ENCODE peak calls at places on chromosomes 6 and 20, in nine cellular contexts. V is GM12865; W is cardiac fibroblast; J is dorsolateral prefrontal cortex; Q is CD4-positive, alpha-beta memory T cell; R is right lobe of liver; G is foreskin fibroblast; M is breast epithelium; K is neural progenitor cell. F is an unnamed sample.

GRCh38 chr6:25219581-25220249 is 59.5 kb upstream of the CARMIL1 start:
- DNase-seq in Q (no peak), M (no peak), R (no peak), V (no peak), W (no peak), J (no peak), K (no peak), G (no peak), F (no peak)

GRCh38 chr6:149471801-149472200 is 13.0 kb downstream of the ZC3H12D start:
- DNase-seq in M (no peak), K (no peak), W (no peak), V (peak), R (no peak), G (no peak), Q (no peak), J (no peak), F (no peak)

GRCh38 chr6:119856136-119856535 is 506.6 kb upstream of the MAN1A1 start:
- DNase-seq in R (no peak), Q (peak), W (no peak), K (no peak), M (no peak), J (no peak), G (no peak), V (peak), F (no peak)

GRCh38 chr20:61420781-61421180 is 168.7 kb downstream of the CDH4 start:
- DNase-seq in J (no peak), G (no peak), M (no peak), Q (no peak), R (no peak), W (no peak), V (no peak), K (no peak), F (no peak)

GRCh38 chr20:53708129-53708968 is 114.7 kb upstream of the ZNF217 start:
- DNase-seq in K (peak), Q (peak), W (peak), G (peak), V (peak), R (no peak), M (no peak), J (no peak), F (peak)

GRCh38 chr6:81933648-81934047 is 181.2 kb upstream of the TENT5A start:
- DNase-seq in R (no peak), W (no peak), Q (no peak), K (no peak), M (no peak), J (no peak), G (no peak), V (no peak), F (no peak)

GRCh38 chr6:39203804-39204495 is 25.3 kb downstream of the KCNK5 start:
- DNase-seq in M (no peak), W (no peak), R (no peak), Q (no peak), V (no peak), G (no peak), J (no peak), K (no peak), F (no peak)

GRCh38 chr20:7841291-7841966 is 98.8 kb downstream of the HAO1 start:
- DNase-seq in Q (no peak), W (peak), G (peak), K (no peak), V (no peak), M (no peak), R (no peak), J (no peak), F (peak)

GRCh38 chr20:21520702-21521595 is 7.1 kb upstream of the NKX2-2 start:
- DNase-seq in W (peak), Q (no peak), M (no peak), V (no peak), G (no peak), K (peak), J (no peak), R (no peak), F (no peak)

GRCh38 chr20:45097485-45098095 is 3.3 kb downstream of the KCNS1 start:
- DNase-seq in J (no peak), K (no peak), W (peak), M (no peak), G (no peak), V (peak), R (no peak), Q (peak), F (no peak)

GRCh38 chr20:62901891-62902290 is 24.4 kb downstream of the DIDO1 start:
- DNase-seq in R (no peak), Q (no peak), K (no peak), G (no peak), M (no peak), J (no peak), W (no peak), V (no peak), F (no peak)

GRCh38 chr20:62899633-62900051 is 26.7 kb downstream of the DIDO1 start:
- DNase-seq in G (no peak), K (peak), R (no peak), J (no peak), Q (no peak), V (no peak), W (peak), M (no peak), F (no peak)

GRCh38 chr20:62898970-62899632 is 27.2 kb downstream of the DIDO1 start:
- DNase-seq in R (no peak), V (peak), M (no peak), G (no peak), Q (no peak), K (no peak), J (no peak), W (no peak), F (no peak)

GRCh38 chr20:62900692-62901584 is 25.4 kb downstream of the DIDO1 start:
- DNase-seq in K (peak), G (no peak), M (no peak), Q (peak), R (no peak), J (no peak), W (no peak), V (peak), F (peak)

GRCh38 chr20:62900052-62900691 is 26.1 kb downstream of the DIDO1 start:
- DNase-seq in Q (peak), G (peak), K (peak), R (peak), M (peak), V (peak), W (peak), J (peak), F (no peak)
- H3K4me3 ChIP-seq in Q (no peak), G (no peak), K (peak), R (no peak), M (no peak), V (no peak), W (no peak), J (no peak), F (no peak)

GRCh38 chr6:20210158-20210557 is 2.1 kb downstream of the MBOAT1 start:
- DNase-seq in J (no peak), W (no peak), R (no peak), G (no peak), V (no peak), M (no peak), K (no peak), Q (no peak), F (no peak)
- H3K4me3 ChIP-seq in J (no peak), W (no peak), R (no peak), G (no peak), V (no peak), M (peak), K (no peak), Q (no peak), F (no peak)

DNA sequence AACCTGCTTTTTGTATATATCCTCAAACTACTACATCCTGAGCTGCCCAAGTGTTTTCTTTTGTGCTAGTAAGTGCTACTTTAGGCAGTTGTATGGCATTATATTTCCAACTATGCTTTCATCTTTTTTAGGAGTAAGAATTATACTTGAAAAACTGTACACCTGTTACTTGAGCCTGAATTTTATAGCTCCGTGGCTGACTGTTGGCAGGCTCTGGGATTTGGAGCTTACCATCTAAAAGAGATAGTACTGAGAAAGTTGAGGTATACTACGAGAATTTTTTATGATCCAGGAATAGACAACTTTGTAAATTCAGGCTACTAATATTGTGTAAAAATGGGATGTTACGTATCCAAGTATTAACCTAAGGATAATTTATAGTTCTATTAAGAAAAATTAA is 32.4 kb downstream of the RNF217 start:
- DNase-seq in M (no peak), J (no peak), Q (no peak), R (no peak), G (no peak), K (no peak), W (no peak), V (no peak), F (no peak)
- H3K4me3 ChIP-seq in M (no peak), J (no peak), Q (no peak), R (no peak), G (no peak), K (no peak), W (no peak), V (no peak), F (no peak)

GRCh38 chr6:116616757-116617093 is 446 bp downstream of the RSPH4A start:
- DNase-seq in W (no peak), J (no peak), Q (peak), K (peak), M (no peak), G (no peak), R (no peak), V (peak), F (no peak)
- H3K4me3 ChIP-seq in W (peak), J (peak), Q (peak), K (peak), M (peak), G (peak), R (peak), V (peak), F (peak)

GRCh38 chr6:21597243-21597682 is 3.7 kb downstream of the SOX4 start:
- DNase-seq in V (no peak), M (no peak), G (no peak), J (no peak), Q (no peak), W (no peak), K (no peak), R (no peak), F (no peak)
- H3K4me3 ChIP-seq in V (peak), M (peak), G (peak), J (peak), Q (no peak), W (peak), K (peak), R (peak), F (peak)

GRCh38 chr6:135880066-135880972 is 28.8 kb downstream of the PDE7B start:
- DNase-seq in Q (peak), M (no peak), W (peak), V (peak), G (peak), J (no peak), R (no peak), K (no peak), F (peak)
- H3K4me3 ChIP-seq in Q (peak), M (peak), W (peak), V (peak), G (peak), J (no peak), R (no peak), K (no peak), F (no peak)

GRCh38 chr6:114100421-114100820 is 129.5 kb upstream of the HDAC2 start:
- DNase-seq in G (peak), W (no peak), J (no peak), V (no peak), M (no peak), K (no peak), R (no peak), Q (no peak), F (no peak)

GRCh38 chr6:114096553-114097172 is 125.7 kb upstream of the HDAC2 start:
- DNase-seq in W (peak), V (peak), G (no peak), J (no peak), K (peak), Q (peak), M (no peak), R (no peak), F (no peak)

GRCh38 chr6:114101255-114101654 is 130.3 kb upstream of the HDAC2 start:
- DNase-seq in K (no peak), M (no peak), V (no peak), R (no peak), W (no peak), Q (no peak), J (no peak), G (no peak), F (no peak)
- H3K4me3 ChIP-seq in K (no peak), M (no peak), V (no peak), R (no peak), W (no peak), Q (no peak), J (no peak), G (no peak), F (no peak)

GRCh38 chr6:79634491-79634890 is 3.4 kb downstream of the SH3BGRL2 start:
- DNase-seq in G (no peak), V (no peak), Q (no peak), J (no peak), M (no peak), W (no peak), R (no peak), K (no peak), F (no peak)

GRCh38 chr6:79630883-79631799 is at the start of gene SH3BGRL2:
- DNase-seq in K (peak), Q (no peak), G (peak), M (peak), J (peak), W (peak), V (peak), R (peak), F (peak)

GRCh38 chr6:79630400-79630882 is 688 bp upstream of the SH3BGRL2 start:
- DNase-seq in G (no peak), V (no peak), M (no peak), Q (no peak), W (no peak), K (no peak), J (no peak), R (no peak), F (no peak)

GRCh38 chr6:79631800-79632172 is 657 bp downstream of the SH3BGRL2 start:
- DNase-seq in G (no peak), V (no peak), M (no peak), K (no peak), J (no peak), R (no peak), Q (no peak), W (no peak), F (no peak)

GRCh38 chr6:79632580-79632979 is 1.5 kb downstream of the SH3BGRL2 start:
- DNase-seq in W (no peak), K (no peak), R (no peak), M (no peak), V (peak), G (no peak), Q (no peak), J (no peak), F (no peak)
- H3K4me3 ChIP-seq in W (no peak), K (peak), R (peak), M (peak), V (no peak), G (no peak), Q (no peak), J (peak), F (no peak)

GRCh38 chr6:40585661-40586269 is 1.4 kb downstream of the LRFN2 start:
- DNase-seq in W (no peak), Q (no peak), M (no peak), J (no peak), G (no peak), K (peak), V (no peak), R (no peak), F (no peak)
- H3K4me3 ChIP-seq in W (no peak), Q (no peak), M (no peak), J (peak), G (no peak), K (peak), V (no peak), R (no peak), F (no peak)

GRCh38 chr20:24341781-24342180 is 127.6 kb upstream of the SYNDIG1 start:
- DNase-seq in R (no peak), K (no peak), G (peak), J (no peak), V (no peak), W (no peak), Q (no peak), M (no peak), F (no peak)

GRCh38 chr20:24339179-24339578 is 130.2 kb upstream of the SYNDIG1 start:
- DNase-seq in Q (no peak), J (no peak), G (peak), V (no peak), R (no peak), W (no peak), M (no peak), K (no peak), F (no peak)

GRCh38 chr20:24337551-24337950 is 131.9 kb upstream of the SYNDIG1 start:
- DNase-seq in K (no peak), Q (no peak), V (no peak), G (no peak), J (no peak), W (no peak), M (no peak), R (no peak), F (no peak)

GRCh38 chr20:24337074-24337473 is 132.4 kb upstream of the SYNDIG1 start:
- DNase-seq in Q (no peak), M (no peak), J (no peak), V (no peak), W (no peak), K (peak), G (peak), R (no peak), F (peak)

GRCh38 chr20:24340933-24341332 is 128.5 kb upstream of the SYNDIG1 start:
- DNase-seq in R (no peak), J (no peak), K (no peak), M (no peak), V (no peak), Q (no peak), W (no peak), G (no peak), F (no peak)
- H3K4me3 ChIP-seq in R (no peak), J (no peak), K (no peak), M (no peak), V (no peak), Q (no peak), W (no peak), G (no peak), F (no peak)